ENCODE peak calls at places on chromosomes 6 and 20, in nine cellular contexts. V is cardiac muscle cell, G is right lobe of liver, I is body of pancreas, O is psoas muscle, S is Peyer's patch, F is uterus, M is K562, X is tibial artery. Q is an unnamed sample.

GRCh38 chr20:2042400-2042799 is 48.5 kb upstream of the PDYN start:
- DNase-seq in G (no peak), M (no peak), F (no peak), V (no peak), S (no peak), X (no peak), O (no peak), I (no peak), Q (no peak)

GRCh38 chr6:70307008-70307407 is 4.1 kb upstream of the COL9A1 start:
- DNase-seq in S (no peak), I (no peak), M (no peak), V (no peak), O (no peak), G (no peak), F (no peak), X (no peak), Q (no peak)

GRCh38 chr6:16805190-16805860 is 44.1 kb upstream of the ATXN1 start:
- DNase-seq in F (no peak), M (no peak), O (no peak), V (peak), G (no peak), S (no peak), I (no peak), X (no peak), Q (no peak)

GRCh38 chr6:167157414-167157813 is 366 bp downstream of the GPR31 start:
- DNase-seq in V (no peak), O (no peak), S (no peak), G (no peak), X (no peak), I (no peak), M (no peak), F (no peak), Q (no peak)

GRCh38 chr6:113015249-113015648 is 668.1 kb downstream of the RFPL4B start:
- DNase-seq in S (no peak), M (no peak), G (no peak), I (no peak), V (no peak), O (no peak), X (no peak), F (no peak), Q (no peak)

GRCh38 chr6:138113588-138114210 is 6.5 kb upstream of the PERP start:
- DNase-seq in M (no peak), V (no peak), F (no peak), I (no peak), O (no peak), G (no peak), X (no peak), S (no peak), Q (no peak)

GRCh38 chr6:101396552-101397173 is 3.2 kb downstream of the GRIK2 start:
- DNase-seq in F (no peak), S (peak), X (peak), M (peak), I (peak), V (peak), G (peak), O (no peak), Q (no peak)

GRCh38 chr6:45640081-45640491 is 262.4 kb upstream of the SUPT3H start:
- DNase-seq in M (no peak), O (no peak), S (no peak), V (no peak), G (no peak), F (no peak), I (no peak), X (no peak), Q (no peak)

GRCh38 chr20:53865905-53866786 is 204.2 kb downstream of the BCAS1 start:
- DNase-seq in S (no peak), G (peak), X (no peak), O (no peak), M (peak), F (no peak), V (peak), I (peak), Q (no peak)

GRCh38 chr20:23889775-23890187 is 10.2 kb upstream of the CST5 start:
- DNase-seq in V (peak), G (peak), I (peak), F (no peak), O (peak), M (peak), S (no peak), X (peak), Q (peak)

GRCh38 chr6:20056350-20056992 is 155.8 kb downstream of the MBOAT1 start:
- DNase-seq in O (no peak), X (no peak), F (no peak), G (no peak), S (no peak), V (peak), I (no peak), M (peak), Q (no peak)

GRCh38 chr6:129350278-129350677 is 359.7 kb downstream of the ARHGAP18 start:
- DNase-seq in V (no peak), G (no peak), X (no peak), M (no peak), O (no peak), F (no peak), S (peak), I (no peak), Q (no peak)

GRCh38 chr6:78533426-78533825 is 333.9 kb upstream of the IRAK1BP1 start:
- DNase-seq in O (no peak), V (no peak), F (no peak), G (no peak), I (no peak), M (no peak), X (no peak), S (no peak), Q (no peak)

GRCh38 chr6:1394591-1395463 is 5.5 kb downstream of the FOXF2 start:
- DNase-seq in G (no peak), V (no peak), S (no peak), I (no peak), M (no peak), F (no peak), X (no peak), O (no peak), Q (no peak)

DNA sequence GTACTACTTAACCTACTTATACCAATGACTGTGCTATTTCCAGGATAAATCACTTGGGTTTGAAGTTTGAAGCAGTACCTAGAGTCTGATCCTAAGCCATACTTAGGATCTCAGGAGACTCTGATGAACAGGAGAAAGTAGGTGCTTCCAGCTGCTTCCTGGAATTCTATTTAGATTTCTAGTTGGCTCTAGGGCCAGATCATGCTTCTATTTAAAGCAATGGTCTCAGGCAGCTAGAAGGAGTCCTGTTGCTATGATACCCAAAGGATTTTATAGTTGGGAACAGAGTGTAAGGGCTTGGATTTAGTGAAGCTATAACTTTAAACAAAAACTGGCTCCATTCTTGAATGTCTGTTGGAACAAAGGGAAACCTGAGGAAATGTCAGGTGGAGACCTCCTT is 52.4 kb upstream of the TINAG start:
- DNase-seq in S (no peak), X (no peak), G (no peak), M (no peak), F (no peak), I (no peak), O (no peak), V (peak), Q (no peak)
- H3K4me3 ChIP-seq in S (no peak), X (no peak), G (no peak), M (no peak), F (no peak), I (no peak), O (no peak), V (no peak), Q (no peak)

GRCh38 chr20:15613530-15613929 is 959.7 kb downstream of the KIF16B start:
- DNase-seq in V (peak), O (no peak), I (peak), X (no peak), G (no peak), F (no peak), S (no peak), M (no peak), Q (no peak)

GRCh38 chr20:15609956-15610355 is 963.3 kb downstream of the KIF16B start:
- DNase-seq in O (no peak), G (no peak), I (no peak), X (no peak), F (no peak), S (no peak), M (no peak), V (no peak), Q (no peak)

GRCh38 chr20:15611579-15611978 is 961.7 kb downstream of the KIF16B start:
- DNase-seq in X (no peak), M (no peak), F (no peak), V (no peak), S (no peak), I (no peak), G (no peak), O (no peak), Q (no peak)

GRCh38 chr20:15612746-15613145 is 960.5 kb downstream of the KIF16B start:
- DNase-seq in X (no peak), S (no peak), G (no peak), O (no peak), V (no peak), I (no peak), F (no peak), M (no peak), Q (no peak)

DNA sequence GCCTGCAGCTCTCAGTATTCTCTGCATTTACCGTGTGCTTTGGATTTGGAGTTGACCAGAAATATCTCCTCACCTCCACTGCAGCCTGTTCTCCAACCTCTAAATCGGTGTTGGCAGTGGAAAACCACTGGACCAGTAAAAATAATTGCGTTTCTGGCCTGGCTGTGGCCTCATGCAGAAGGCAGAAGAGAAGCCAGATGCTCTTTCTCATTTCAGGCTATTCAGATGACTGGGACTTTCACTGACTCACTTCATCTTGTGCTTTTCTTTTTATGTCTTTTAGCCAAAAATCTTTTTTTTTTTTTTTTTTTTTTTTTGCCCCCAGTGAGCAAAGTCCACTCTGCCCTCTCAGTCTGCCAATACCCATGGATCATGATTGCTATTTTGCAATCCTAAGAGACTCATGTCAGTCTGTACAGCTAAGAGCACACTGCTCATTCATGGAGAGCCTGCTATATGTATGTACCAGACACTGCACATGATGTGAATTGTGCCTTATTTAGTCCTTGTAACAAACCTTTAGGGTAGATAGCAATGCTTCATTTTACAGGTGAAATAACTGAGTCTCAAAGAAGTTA is 962.5 kb downstream of the KIF16B start:
- DNase-seq in G (no peak), O (no peak), V (no peak), F (no peak), S (no peak), I (no peak), M (no peak), X (no peak), Q (no peak)
- TF ChIP-seq CTCF in G (no peak), O (no peak), V (no peak), F (no peak), S (no peak), I (no peak), M (no peak), X (no peak), Q (no peak)

DNA sequence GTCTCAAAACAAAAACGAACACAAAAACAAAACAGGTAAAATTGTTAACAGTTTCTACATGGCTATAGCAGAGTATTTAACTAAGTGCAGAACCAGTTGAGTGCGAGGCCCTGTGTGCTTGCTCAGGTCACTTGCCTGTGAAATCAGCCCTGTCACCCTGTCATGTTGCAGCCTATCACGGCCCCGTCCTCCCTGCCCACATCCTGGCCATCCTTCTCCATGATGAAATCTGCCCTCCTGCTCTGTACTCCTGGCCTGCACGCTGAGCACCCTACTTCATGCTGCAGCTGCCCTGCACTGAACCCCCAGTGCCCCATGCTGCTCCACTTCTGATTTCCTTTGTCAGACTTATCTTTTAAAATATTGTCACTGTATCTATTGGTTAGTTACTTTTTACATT is 62.4 kb downstream of the DTD1 start:
- DNase-seq in G (no peak), V (no peak), I (no peak), F (no peak), O (no peak), S (no peak), X (no peak), M (no peak), Q (no peak)
- H3K27ac ChIP-seq in G (no peak), V (no peak), I (no peak), F (no peak), O (no peak), S (no peak), X (no peak), M (no peak), Q (no peak)

GRCh38 chr20:62219101-62219991 is 732 bp downstream of the HRH3 start:
- DNase-seq in S (no peak), G (no peak), O (no peak), X (no peak), I (no peak), M (no peak), V (peak), F (no peak), Q (no peak)
- H3K4me3 ChIP-seq in S (peak), G (no peak), O (peak), X (peak), I (no peak), M (no peak), V (peak), F (no peak), Q (no peak)

GRCh38 chr20:61514805-61515505 is 262.9 kb downstream of the CDH4 start:
- DNase-seq in F (no peak), I (no peak), G (no peak), X (no peak), V (no peak), O (no peak), M (no peak), S (no peak), Q (no peak)

GRCh38 chr20:61514018-61514755 is 262.1 kb downstream of the CDH4 start:
- DNase-seq in S (no peak), G (no peak), O (no peak), F (no peak), I (no peak), M (no peak), X (no peak), V (no peak), Q (no peak)

GRCh38 chr20:61513124-61514017 is 261.3 kb downstream of the CDH4 start:
- DNase-seq in X (no peak), M (no peak), F (no peak), I (no peak), G (no peak), O (no peak), S (no peak), V (no peak), Q (no peak)

GRCh38 chr20:61510778-61511330 is 258.8 kb downstream of the CDH4 start:
- DNase-seq in M (no peak), S (no peak), O (no peak), G (no peak), X (no peak), V (no peak), F (no peak), I (no peak), Q (no peak)

GRCh38 chr20:61512475-61512874 is 260.4 kb downstream of the CDH4 start:
- DNase-seq in G (no peak), I (no peak), V (no peak), S (no peak), O (no peak), X (no peak), F (no peak), M (no peak), Q (no peak)
- TF ChIP-seq CTCF in G (no peak), I (no peak), V (no peak), S (no peak), O (no peak), X (no peak), F (no peak), M (no peak), Q (no peak)